ENCODE peak calls at places on chromosome 21, in four cellular contexts. Y, T, R and J are unnamed samples.
A peak's percentile ranks its signal among the peaks of the same experiment; 100 is the strongest.

GRCh38 chr21:43810505-43811261 is 21.3 kb downstream of the RRP1 start:
- DNase-seq in Y (peak; percentile 36), T (peak; percentile 87), R (peak; percentile 64), J (peak; percentile 66)

GRCh38 chr21:45358261-45358670 is 46.7 kb upstream of the COL18A1 start:
- DNase-seq in Y (no peak), T (no peak), R (no peak), J (no peak)

GRCh38 chr21:21415741-21416140 is 417.5 kb downstream of the NCAM2 start:
- DNase-seq in Y (no peak), T (no peak), R (peak; percentile 72), J (peak; percentile 12)

GRCh38 chr21:29658177-29658933 is 281.4 kb downstream of the GRIK1 start:
- DNase-seq in Y (no peak), T (no peak), R (no peak), J (no peak)

GRCh38 chr21:38491536-38491935 is 6.7 kb downstream of the ERG start:
- DNase-seq in Y (no peak), T (no peak), R (no peak), J (no peak)

GRCh38 chr21:39048574-39048973 is 134.7 kb downstream of the PSMG1 start:
- DNase-seq in Y (no peak), T (no peak), R (peak; percentile 70), J (peak; percentile 67)

GRCh38 chr21:27572681-27573080 is 605.8 kb upstream of the ADAMTS5 start:
- DNase-seq in Y (no peak), T (no peak), R (peak; percentile 47), J (peak; percentile 56)

GRCh38 chr21:25949701-25950100 is 214.9 kb downstream of the GABPA start:
- DNase-seq in Y (no peak), T (no peak), R (no peak), J (no peak)

GRCh38 chr21:29423521-29423920 is 124.8 kb downstream of the BACH1 start:
- DNase-seq in Y (no peak), T (no peak), R (no peak), J (no peak)

GRCh38 chr21:45979141-45979631 is 2.4 kb upstream of the COL6A1 start:
- DNase-seq in Y (no peak), T (peak; percentile 25), R (no peak), J (peak; percentile 79)

GRCh38 chr21:25964009-25964408 is 206.6 kb downstream of the APP start:
- DNase-seq in Y (no peak), T (no peak), R (peak; percentile 56), J (no peak)

GRCh38 chr21:17045214-17045835 is 467.5 kb upstream of the CXADR start:
- DNase-seq in Y (no peak), T (no peak), R (peak; percentile 58), J (peak; percentile 14)

GRCh38 chr21:41167348-41168342 is at the start of gene BACE2:
- DNase-seq in Y (no peak), T (peak; percentile 85), R (peak; percentile 74), J (peak; percentile 42)

GRCh38 chr21:36297555-36297937 is 22.5 kb upstream of the MORC3 start:
- DNase-seq in Y (no peak), T (no peak), R (no peak), J (no peak)
- H3K4me3 ChIP-seq in Y (no peak overlapping the region), T (peak overlapping the region; percentile 24), R (no peak overlapping the region), J (no peak overlapping the region)

DNA sequence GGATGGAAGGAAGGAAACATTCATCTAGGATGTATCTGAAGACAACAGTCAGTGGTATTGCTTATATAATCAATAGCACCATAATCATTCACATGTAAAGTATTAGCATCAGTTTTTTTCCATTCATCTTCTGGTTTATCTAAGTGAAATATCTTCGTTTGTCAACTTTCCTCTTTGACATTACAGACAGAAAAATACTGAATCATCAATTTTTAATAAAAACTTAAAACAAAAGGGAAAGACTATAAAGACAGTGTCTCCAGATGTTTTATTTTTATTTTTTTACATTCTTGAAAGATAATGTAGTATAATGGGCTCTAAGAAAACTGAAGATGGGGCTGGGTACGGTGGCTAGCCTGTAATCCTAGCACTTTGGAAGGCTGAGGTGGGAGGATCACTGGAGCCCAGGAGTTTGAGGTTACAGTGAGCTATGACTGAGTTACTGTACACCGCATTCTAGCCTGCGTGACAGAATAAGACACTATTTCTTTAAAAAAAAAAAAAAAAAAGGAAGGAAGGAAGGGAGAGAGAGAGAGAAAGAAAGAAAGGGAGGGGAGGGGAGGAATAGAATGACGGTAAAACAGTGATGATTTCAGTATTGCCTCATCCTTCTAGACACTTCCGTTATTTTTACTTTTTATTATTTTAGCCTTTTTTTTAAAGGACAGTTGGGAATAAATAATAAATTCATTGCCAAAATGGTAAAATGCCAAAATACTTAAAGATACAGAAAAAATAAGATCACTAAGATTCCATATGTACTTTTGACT is 89.5 kb downstream of the NRIP1 start:
- DNase-seq in Y (no peak), T (no peak), R (peak; percentile 45), J (no peak)
- TF ChIP-seq CTCF in Y (no peak), T (no peak), R (no peak), J (no peak)

GRCh38 chr21:36297938-36298572 is 21.9 kb upstream of the MORC3 start:
- DNase-seq in Y (no peak), T (no peak), R (no peak), J (peak; percentile 77)
- H3K4me3 ChIP-seq in Y (no peak overlapping the region), T (peak overlapping the region; percentile 24), R (no peak overlapping the region), J (peak overlapping the region; percentile 1)

DNA sequence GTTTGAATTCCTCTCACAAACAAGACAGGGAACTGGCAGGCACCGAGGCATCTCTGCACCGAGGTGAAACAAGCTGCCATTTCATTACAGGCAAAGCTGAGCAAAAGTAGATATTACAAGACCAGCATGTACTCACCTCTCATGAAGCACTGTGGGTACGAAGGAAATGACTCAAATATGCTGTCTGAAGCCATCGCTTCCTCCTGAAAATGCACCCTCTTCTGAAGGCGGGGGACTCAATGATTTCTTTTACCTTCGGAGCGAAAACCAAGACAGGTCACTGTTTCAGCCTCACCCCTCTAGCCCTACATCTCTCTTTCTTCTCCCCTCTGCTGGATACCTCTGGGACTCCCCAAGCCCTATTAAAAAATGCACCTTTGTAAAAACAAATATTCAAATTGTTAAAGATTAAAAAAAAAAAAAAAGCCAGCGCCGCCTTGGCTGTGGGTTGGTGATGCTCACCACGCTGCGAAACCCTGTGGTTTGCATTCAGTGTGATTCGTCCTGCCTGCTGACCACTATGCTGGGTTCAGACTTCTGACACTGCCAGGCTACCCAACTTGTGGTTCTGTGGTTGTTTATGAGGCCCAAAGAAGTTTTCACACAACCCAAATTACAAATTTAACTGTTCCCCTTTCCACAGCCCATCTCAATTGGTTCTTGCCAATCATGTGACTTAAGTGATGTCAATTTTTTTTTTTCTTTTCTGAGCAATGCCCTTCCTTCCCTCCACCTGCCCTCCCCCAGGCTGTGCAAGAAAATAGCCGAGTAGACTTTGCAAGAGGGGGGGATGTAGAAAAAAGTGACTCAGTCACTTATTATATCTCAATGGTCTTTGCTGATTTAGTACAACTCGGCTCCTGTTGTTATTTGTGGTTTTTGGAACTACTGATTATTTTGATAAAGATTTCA is at the start of gene RUNX1:
- DNase-seq in Y (no peak), T (no peak), R (peak; percentile 53), J (peak; percentile 41)
- TF ChIP-seq CTCF in Y (no peak), T (no peak), R (no peak), J (no peak)

GRCh38 chr21:31476551-31477120 is 132.6 kb upstream of the TIAM1 start:
- DNase-seq in Y (no peak), T (no peak), R (peak; percentile 8), J (no peak)

GRCh38 chr21:31471865-31472264 is 127.8 kb upstream of the TIAM1 start:
- DNase-seq in Y (no peak), T (no peak), R (no peak), J (no peak)

GRCh38 chr21:31475223-31475622 is 131.2 kb upstream of the TIAM1 start:
- DNase-seq in Y (no peak), T (no peak), R (no peak), J (no peak)

GRCh38 chr21:31470896-31471694 is 127.0 kb upstream of the TIAM1 start:
- DNase-seq in Y (no peak), T (no peak), R (no peak), J (no peak)

GRCh38 chr21:31473685-31474345 is 129.8 kb upstream of the TIAM1 start:
- DNase-seq in Y (no peak), T (no peak), R (peak; percentile 5), J (no peak)
- H3K4me3 ChIP-seq in Y (no peak overlapping the region), T (no peak overlapping the region), R (no peak overlapping the region), J (no peak overlapping the region)